ENCODE peak calls at places on chromosomes 12 and 14, in four cellular contexts. Q is endothelial cell, P is A172, W is endodermal cell. K is an unnamed sample.

GRCh38 chr14:74875941-74876913 is at the start of gene PROX2:
- DNase-seq in Q (peak; percentile 17), W (no peak), P (no peak), K (no peak)

GRCh38 chr12:57142121-57142520 is 5.3 kb downstream of the LRP1-AS start:
- DNase-seq in P (no peak), Q (no peak), W (no peak), K (no peak)

GRCh38 chr12:57248934-57249742 is 1.8 kb downstream of the STAC3 start:
- DNase-seq in Q (no peak), W (no peak), P (no peak), K (no peak)

GRCh38 chr12:48279601-48280000 is 71.1 kb downstream of the ZNF641 start:
- DNase-seq in Q (no peak), P (no peak), W (peak; percentile 54), K (peak; percentile 46)

GRCh38 chr14:96249016-96249415 is 7.0 kb upstream of the BDKRB1 start:
- DNase-seq in W (no peak), P (peak; percentile 65), Q (no peak), K (no peak)

GRCh38 chr14:77238996-77239395 is 32.0 kb downstream of the NGB start:
- DNase-seq in P (no peak), Q (no peak), W (no peak), K (no peak)

GRCh38 chr14:61655777-61656176 is 39.5 kb upstream of the HIF1A start:
- DNase-seq in P (no peak), W (no peak), Q (no peak), K (no peak)

GRCh38 chr14:84323963-84324362 is 1206.0 kb upstream of the FLRT2 start:
- DNase-seq in Q (no peak), P (no peak), W (no peak), K (no peak)

GRCh38 chr12:94571556-94571955 is 78.8 kb downstream of the TMCC3 start:
- DNase-seq in P (peak; percentile 18), W (peak; percentile 46), Q (no peak), K (no peak)

GRCh38 chr12:127169321-127170270 is 1097.4 kb upstream of the TMEM132C start:
- DNase-seq in Q (no peak), W (no peak), P (no peak), K (no peak)

GRCh38 chr12:1201886-1202285 is 210.9 kb downstream of the ERC1 start:
- DNase-seq in P (no peak), W (no peak), Q (no peak), K (no peak)

GRCh38 chr12:31204995-31205582 is 120.9 kb downstream of the SINHCAF start:
- DNase-seq in Q (no peak), P (peak; percentile 34), W (no peak), K (no peak)

GRCh38 chr14:50542941-50543418 is 10.6 kb upstream of the MAP4K5 start:
- DNase-seq in Q (peak; percentile 48), W (no peak), P (no peak), K (peak; percentile 58)

GRCh38 chr12:27161458-27162228 is 79.3 kb upstream of the C12orf71 start:
- DNase-seq in Q (no peak), P (peak; percentile 29), W (no peak), K (no peak)

GRCh38 chr14:77979666-77980351 is 179.9 kb downstream of the ADCK1 start:
- DNase-seq in Q (peak; percentile 45), W (peak; percentile 88), P (peak; percentile 16), K (peak; percentile 77)

GRCh38 chr12:3759878-3760277 is 7.0 kb upstream of the CRACR2A start:
- DNase-seq in W (no peak), P (no peak), Q (no peak), K (no peak)

GRCh38 chr14:96384740-96385139 is 7.2 kb upstream of the AK7 start:
- DNase-seq in W (no peak), Q (no peak), P (no peak), K (no peak)

GRCh38 chr12:108321688-108322087 is 17.4 kb downstream of the CMKLR1 start:
- DNase-seq in P (no peak), W (peak; percentile 62), Q (no peak), K (no peak)

GRCh38 chr14:97219356-97220017 is 422.3 kb downstream of the VRK1 start:
- DNase-seq in Q (peak; percentile 5), W (no peak), P (no peak), K (peak; percentile 2)

GRCh38 chr14:84546236-84546635 is 983.7 kb upstream of the FLRT2 start:
- DNase-seq in W (no peak), Q (no peak), P (no peak), K (no peak)

GRCh38 chr12:49487605-49488004 is 51.2 kb upstream of the KCNH3 start:
- DNase-seq in Q (no peak), P (peak; percentile 71), W (no peak), K (no peak)

GRCh38 chr12:24838531-24838950 is 110.4 kb downstream of the BCAT1 start:
- DNase-seq in W (no peak), P (no peak), Q (no peak), K (no peak)

GRCh38 chr12:28578833-28579252 is 388.6 kb downstream of the CCDC91 start:
- DNase-seq in Q (no peak), P (no peak), W (no peak), K (no peak)

GRCh38 chr14:94886931-94887330 is 117.0 kb upstream of the GSC start:
- DNase-seq in P (no peak), Q (no peak), W (no peak), K (no peak)

GRCh38 chr14:22737052-22737451 is 29.4 kb upstream of the OXA1L start:
- DNase-seq in P (no peak), W (no peak), Q (no peak), K (no peak)

GRCh38 chr12:68373836-68374314 is 41.7 kb upstream of the MDM1 start:
- DNase-seq in W (no peak), Q (no peak), P (no peak), K (no peak)

GRCh38 chr12:52662093-52663006 is 10.3 kb upstream of the KRT2 start:
- DNase-seq in W (no peak), Q (no peak), P (no peak), K (peak; percentile 8)

GRCh38 chr14:31990959-31991541 is 86.1 kb upstream of the ARHGAP5 start:
- DNase-seq in W (no peak), P (no peak), Q (no peak), K (no peak)

GRCh38 chr12:3152013-3152412 is 74.8 kb downstream of the TSPAN9 start:
- DNase-seq in W (peak; percentile 93), Q (peak; percentile 33), P (peak; percentile 38), K (peak; percentile 92)

GRCh38 chr14:68492889-68493288 is 300.0 kb downstream of the ZFP36L1 start:
- DNase-seq in P (no peak), Q (no peak), W (no peak), K (no peak)

GRCh38 chr14:37172024-37172869 is at the start of gene SLC25A21:
- DNase-seq in Q (peak; percentile 72), W (peak; percentile 92), P (no peak), K (peak; percentile 94)

GRCh38 chr12:32483499-32483898 is 84.1 kb downstream of the FGD4 start:
- DNase-seq in Q (no peak), P (peak; percentile 16), W (no peak), K (no peak)

GRCh38 chr12:32918890-32919791 is 22.6 kb upstream of the PKP2 start:
- DNase-seq in W (peak; percentile 63), P (peak; percentile 79), Q (no peak), K (peak; percentile 55)

GRCh38 chr14:22561661-22562579 is 27.1 kb downstream of the DAD1 start:
- DNase-seq in Q (no peak), W (no peak), P (no peak), K (peak; percentile 72)

GRCh38 chr14:30125322-30125944 is 197.8 kb upstream of the PRKD1 start:
- DNase-seq in P (no peak), W (no peak), Q (no peak), K (no peak)

GRCh38 chr14:94936901-94937321 is 167.0 kb upstream of the GSC start:
- DNase-seq in Q (no peak), P (no peak), W (no peak), K (no peak)

GRCh38 chr12:85509857-85510256 is 229.8 kb downstream of the ALX1 start:
- DNase-seq in W (peak; percentile 75), P (peak; percentile 28), Q (no peak), K (peak; percentile 68)

K was measured in mesendoderm.